ENCODE peak calls at places on chromosomes 5 and 9, in eight cellular contexts. J is NCI-H1417 treated with DMSO at 0.1 percent for 48 hours, Q is non-pigmented ciliary epithelial cell, S is A549, K is neural progenitor cell, F is tibial artery, N is NCI-H774, B is GM12878. C is an unnamed sample.

GRCh38 chr5:22928821-22929482 is 75.8 kb upstream of the CDH12 start:
- DNase-seq in F (no peak), Q (no peak), S (no peak), J (no peak), N (no peak), B (no peak), K (peak), C (no peak)

GRCh38 chr5:81371354-81371876 is 22.5 kb downstream of the ACOT12 start:
- DNase-seq in Q (no peak), J (no peak), B (no peak), K (no peak), S (no peak), N (no peak), F (no peak), C (no peak)

GRCh38 chr5:173689713-173690360 is 73.4 kb upstream of the BOD1 start:
- DNase-seq in F (no peak), B (no peak), S (peak), Q (no peak), K (no peak), N (no peak), J (no peak), C (no peak)

GRCh38 chr9:130741831-130742449 is 48.4 kb downstream of the EXOSC2 start:
- DNase-seq in K (no peak), F (no peak), S (peak), J (no peak), Q (no peak), B (no peak), N (no peak), C (no peak)

GRCh38 chr5:5304361-5305035 is 118.0 kb upstream of the ICE1 start:
- DNase-seq in B (no peak), J (no peak), Q (no peak), K (peak), F (no peak), N (no peak), S (no peak), C (no peak)

GRCh38 chr5:28014779-28015178 is 976.4 kb upstream of the CDH9 start:
- DNase-seq in S (no peak), K (no peak), F (no peak), Q (no peak), N (no peak), B (no peak), J (no peak), C (no peak)

GRCh38 chr9:73841018-73841417 is 656.1 kb upstream of the RORB start:
- DNase-seq in Q (no peak), K (no peak), J (no peak), F (no peak), N (no peak), S (no peak), B (no peak), C (no peak)

GRCh38 chr5:151286246-151286645 is 17.3 kb downstream of the SLC36A3 start:
- DNase-seq in B (no peak), J (no peak), F (no peak), N (no peak), S (no peak), Q (no peak), K (no peak), C (no peak)

GRCh38 chr5:78235289-78235688 is 59.2 kb downstream of the AP3B1 start:
- DNase-seq in S (no peak), J (no peak), N (peak), B (no peak), F (no peak), K (no peak), Q (no peak), C (no peak)

GRCh38 chr9:133306242-133307194 is 29.5 kb downstream of the SURF6 start:
- DNase-seq in S (no peak), B (no peak), J (no peak), N (no peak), F (no peak), K (no peak), Q (no peak), C (no peak)

GRCh38 chr5:1202798-1203185 is 1.4 kb downstream of the SLC6A19 start:
- DNase-seq in F (no peak), S (no peak), K (no peak), J (no peak), Q (no peak), N (no peak), B (no peak), C (no peak)

GRCh38 chr5:174056064-174056842 is 10.7 kb downstream of the NSG2 start:
- DNase-seq in Q (no peak), F (no peak), N (no peak), S (no peak), K (no peak), B (no peak), J (no peak), C (no peak)

GRCh38 chr5:34957857-34958690 is 28.7 kb downstream of the DNAJC21 start:
- DNase-seq in N (no peak), S (peak), F (no peak), J (no peak), B (no peak), K (peak), Q (no peak), C (no peak)

GRCh38 chr9:87343816-87344438 is 153.7 kb upstream of the DAPK1 start:
- DNase-seq in F (no peak), Q (no peak), B (no peak), N (no peak), S (no peak), K (no peak), J (no peak), C (no peak)

GRCh38 chr5:134547579-134547978 is 22.1 kb downstream of the JADE2 start:
- DNase-seq in N (no peak), F (peak), K (no peak), J (no peak), Q (no peak), S (no peak), B (no peak), C (no peak)

GRCh38 chr9:127991017-127991756 is 10.4 kb upstream of the EEIG1 start:
- DNase-seq in K (no peak), S (peak), Q (no peak), N (peak), F (no peak), J (peak), B (no peak), C (no peak)

GRCh38 chr5:102638912-102639652 is 116.0 kb upstream of the PAM start:
- DNase-seq in Q (no peak), K (no peak), J (no peak), S (no peak), N (no peak), F (no peak), B (no peak), C (no peak)

GRCh38 chr9:128160603-128160987 is 530 bp downstream of the BBLN start:
- DNase-seq in N (no peak), S (no peak), K (peak), Q (no peak), J (no peak), B (no peak), F (no peak), C (no peak)

GRCh38 chr5:128644863-128645262 is 106.8 kb upstream of the FBN2 start:
- DNase-seq in B (no peak), F (no peak), K (no peak), S (no peak), Q (peak), N (no peak), J (no peak), C (no peak)

GRCh38 chr9:134630861-134631260 is 10.7 kb upstream of the COL5A1 start:
- DNase-seq in N (no peak), Q (no peak), S (no peak), K (no peak), B (no peak), F (no peak), J (no peak), C (no peak)

GRCh38 chr5:108521841-108522506 is 140.1 kb upstream of the FBXL17 start:
- DNase-seq in B (peak), F (no peak), N (peak), Q (peak), S (peak), J (no peak), K (peak), C (no peak)

GRCh38 chr9:94941211-94941875 is 214.8 kb downstream of the AOPEP start:
- DNase-seq in J (no peak), N (no peak), S (peak), K (no peak), F (no peak), Q (no peak), B (no peak), C (no peak)

GRCh38 chr5:175617447-175617846 is 40.4 kb upstream of the HRH2 start:
- DNase-seq in K (no peak), Q (no peak), F (no peak), N (no peak), B (no peak), S (no peak), J (no peak), C (no peak)

GRCh38 chr5:96338624-96339023 is 94.4 kb downstream of the PCSK1 start:
- DNase-seq in Q (no peak), S (no peak), B (no peak), N (no peak), K (no peak), J (no peak), F (peak), C (no peak)

GRCh38 chr9:124813496-124814177 is 36.7 kb downstream of the OLFML2A start:
- DNase-seq in K (no peak), Q (no peak), N (no peak), B (no peak), J (no peak), S (no peak), F (no peak), C (no peak)

GRCh38 chr5:143065185-143065584 is 295.0 kb downstream of the ARHGAP26 start:
- DNase-seq in K (no peak), Q (peak), S (no peak), N (no peak), B (no peak), F (no peak), J (no peak), C (no peak)

GRCh38 chr9:92669527-92669889 is 423 bp downstream of the IPPK start:
- DNase-seq in B (no peak), K (peak), N (no peak), F (no peak), S (peak), J (no peak), Q (no peak), C (no peak)

GRCh38 chr9:27154923-27155322 is 45.9 kb downstream of the TEK start:
- DNase-seq in F (no peak), Q (peak), B (no peak), J (no peak), N (no peak), K (no peak), S (no peak), C (no peak)

GRCh38 chr5:42854795-42855194 is 43.1 kb upstream of the SELENOP start:
- DNase-seq in N (no peak), J (no peak), K (no peak), B (no peak), F (no peak), Q (no peak), S (no peak), C (no peak)

GRCh38 chr9:93580654-93581380 is 4.4 kb downstream of the PHF2 start:
- DNase-seq in K (no peak), F (peak), J (no peak), S (no peak), Q (no peak), B (no peak), N (no peak), C (no peak)

GRCh38 chr5:180803181-180804128 is 849 bp upstream of the MGAT1 start:
- DNase-seq in K (peak), F (peak), Q (no peak), J (no peak), B (peak), S (no peak), N (no peak), C (no peak)